ENCODE peak calls at places on chromosomes 16 and 17, in four cellular contexts. B, N, R and I are unnamed samples.

GRCh38 chr16:86584071-86584685 is 5.8 kb downstream of the FOXL1 start:
- DNase-seq in B (no peak), N (no peak), R (no peak), I (no peak)

GRCh38 chr16:76194621-76195015 is 82.6 kb upstream of the CNTNAP4 start:
- DNase-seq in B (no peak), N (no peak), R (no peak), I (no peak)

GRCh38 chr17:35052240-35052608 is 11.3 kb downstream of the RFFL start:
- DNase-seq in B (no peak), N (no peak), R (no peak), I (no peak)

GRCh38 chr16:73232555-73233422 is 184.9 kb upstream of the ZFHX3 start:
- DNase-seq in B (peak; percentile 78), N (peak; percentile 36), R (peak; percentile 42), I (no peak)

GRCh38 chr16:85166699-85167588 is 54.7 kb upstream of the CIBAR2 start:
- DNase-seq in B (no peak), N (no peak), R (peak; percentile 8), I (no peak)

GRCh38 chr17:63942309-63942985 is 10.3 kb upstream of the CD79B start:
- DNase-seq in B (no peak), N (no peak), R (no peak), I (no peak)

GRCh38 chr17:61419496-61420046 is 19.9 kb downstream of the TBX2 start:
- DNase-seq in B (no peak), N (no peak), R (no peak), I (no peak)

GRCh38 chr17:77610980-77611641 is 347.4 kb upstream of the TNRC6C start:
- DNase-seq in B (no peak), N (no peak), R (no peak), I (no peak)

GRCh38 chr16:77834600-77834963 is 46.2 kb downstream of the VAT1L start:
- DNase-seq in B (no peak), N (no peak), R (no peak), I (no peak)

GRCh38 chr17:77742579-77742978 is 215.9 kb upstream of the TNRC6C start:
- DNase-seq in B (no peak), N (no peak), R (no peak), I (no peak)

GRCh38 chr17:83117594-83117993 is 38.2 kb downstream of the METRNL start:
- DNase-seq in B (no peak), N (no peak), R (no peak), I (no peak)

GRCh38 chr16:27721548-27722265 is 171.8 kb downstream of the KATNIP start:
- DNase-seq in B (peak; percentile 76), N (no peak), R (peak; percentile 73), I (peak; percentile 44)

GRCh38 chr17:66429680-66430079 is 127.3 kb downstream of the PRKCA start:
- DNase-seq in B (no peak), N (no peak), R (no peak), I (no peak)

GRCh38 chr16:29664133-29664912 is 1.3 kb downstream of the SPN start:
- DNase-seq in B (no peak), N (no peak), R (no peak), I (no peak)

GRCh38 chr16:56729351-56729735 is 586 bp upstream of the NUP93 start:
- DNase-seq in B (no peak), N (no peak), R (no peak), I (no peak)

GRCh38 chr16:66786551-66786950 is 14.8 kb downstream of the TERB1 start:
- DNase-seq in B (no peak), N (no peak), R (no peak), I (no peak)

GRCh38 chr17:78237403-78238012 is 6.1 kb downstream of the TMEM235 start:
- DNase-seq in B (no peak), N (no peak), R (no peak), I (no peak)

GRCh38 chr16:87180069-87180468 is 137.1 kb downstream of the C16orf95 start:
- DNase-seq in B (no peak), N (no peak), R (no peak), I (no peak)

GRCh38 chr17:16351831-16352230 is 1.4 kb downstream of the CENPV start:
- DNase-seq in B (no peak), N (no peak), R (no peak), I (no peak)

GRCh38 chr16:80694950-80695471 is 109.4 kb downstream of the CDYL2 start:
- DNase-seq in B (no peak), N (no peak), R (no peak), I (no peak)

GRCh38 chr16:64449511-64449910 is 672.4 kb downstream of the CDH11 start:
- DNase-seq in B (no peak), N (no peak), R (no peak), I (no peak)

GRCh38 chr16:67173808-67174705 is 3.7 kb downstream of the NOL3 start:
- DNase-seq in B (peak; percentile 70), N (no peak), R (peak; percentile 91), I (peak; percentile 89)

GRCh38 chr17:57434361-57434760 is 178.0 kb downstream of the MSI2 start:
- DNase-seq in B (no peak), N (no peak), R (no peak), I (no peak)

GRCh38 chr17:258906-259305 is 77.5 kb upstream of the DOC2B start:
- DNase-seq in B (peak; percentile 7), N (no peak), R (no peak), I (no peak)

GRCh38 chr16:49003992-49004391 is 277.6 kb downstream of the CBLN1 start:
- DNase-seq in B (peak; percentile 25), N (no peak), R (no peak), I (no peak)

GRCh38 chr16:66947302-66948033 is 12.2 kb downstream of the CES2 start:
- DNase-seq in B (peak; percentile 84), N (peak; percentile 81), R (peak; percentile 83), I (peak; percentile 86)

GRCh38 chr17:67671492-67671891 is 46.2 kb upstream of the NOL11 start:
- DNase-seq in B (no peak), N (no peak), R (no peak), I (peak; percentile 7)

GRCh38 chr16:49592507-49593422 is 219.2 kb downstream of the C16orf78 start:
- DNase-seq in B (no peak), N (peak; percentile 12), R (no peak), I (no peak)

GRCh38 chr17:76000016-76000754 is 470 bp upstream of the CDK3 start:
- DNase-seq in B (no peak), N (peak; percentile 33), R (no peak), I (no peak)

GRCh38 chr16:81445143-81445922 is 725 bp downstream of the CMIP start:
- DNase-seq in B (no peak), N (no peak), R (peak; percentile 33), I (no peak)

GRCh38 chr17:32356750-32357149 is 6.8 kb downstream of the ZNF207 start:
- DNase-seq in B (no peak), N (no peak), R (no peak), I (no peak)
- H3K36me3 ChIP-seq in B (no peaks in the 10 kb centered on the region), N (peaks cover 76% of the 10 kb centered on the region), R (peaks cover 13% of the 10 kb centered on the region), I (peaks cover 71% of the 10 kb centered on the region)

GRCh38 chr16:62225675-62226074 is 189.4 kb upstream of the CDH8 start:
- DNase-seq in B (no peak), N (no peak), R (peak; percentile 41), I (no peak)
- TF ChIP-seq CTCF in B (no peak), N (no peak), R (no peak), I (no peak)

DNA sequence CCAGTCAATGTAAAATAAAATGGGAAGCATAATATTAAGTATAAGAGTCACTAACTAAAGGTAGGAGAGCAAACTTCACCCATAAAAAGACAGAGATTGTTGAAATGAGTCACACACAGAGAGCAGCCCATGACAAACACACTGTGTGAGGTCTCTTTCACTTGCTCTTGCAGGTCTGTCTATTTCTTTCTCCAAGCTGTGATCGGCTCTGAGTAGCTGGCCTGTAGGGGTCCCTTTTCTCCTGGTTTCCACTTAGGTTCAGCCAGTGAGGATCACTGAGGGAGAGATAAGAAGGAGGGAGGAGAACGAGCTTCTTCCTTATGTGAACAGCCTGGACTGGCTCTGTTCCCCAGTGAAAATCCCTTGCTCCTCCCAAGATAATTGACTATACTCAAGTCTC is 133.7 kb upstream of the HS3ST3A1 start:
- DNase-seq in B (no peak), N (no peak), R (no peak), I (no peak)
- H3K4me1 ChIP-seq in B (no peaks in the 10 kb centered on the region), N (no peaks in the 10 kb centered on the region), R (no peaks in the 10 kb centered on the region), I (no peaks in the 10 kb centered on the region)

GRCh38 chr17:18102640-18103039 is 5.9 kb upstream of the MYO15A start:
- DNase-seq in B (no peak), N (no peak), R (no peak), I (no peak)
- H3K36me3 ChIP-seq in B (no peaks in the 10 kb centered on the region), N (peaks cover 19% of the 10 kb centered on the region), R (peaks cover 3% of the 10 kb centered on the region), I (no peaks in the 10 kb centered on the region)

DNA sequence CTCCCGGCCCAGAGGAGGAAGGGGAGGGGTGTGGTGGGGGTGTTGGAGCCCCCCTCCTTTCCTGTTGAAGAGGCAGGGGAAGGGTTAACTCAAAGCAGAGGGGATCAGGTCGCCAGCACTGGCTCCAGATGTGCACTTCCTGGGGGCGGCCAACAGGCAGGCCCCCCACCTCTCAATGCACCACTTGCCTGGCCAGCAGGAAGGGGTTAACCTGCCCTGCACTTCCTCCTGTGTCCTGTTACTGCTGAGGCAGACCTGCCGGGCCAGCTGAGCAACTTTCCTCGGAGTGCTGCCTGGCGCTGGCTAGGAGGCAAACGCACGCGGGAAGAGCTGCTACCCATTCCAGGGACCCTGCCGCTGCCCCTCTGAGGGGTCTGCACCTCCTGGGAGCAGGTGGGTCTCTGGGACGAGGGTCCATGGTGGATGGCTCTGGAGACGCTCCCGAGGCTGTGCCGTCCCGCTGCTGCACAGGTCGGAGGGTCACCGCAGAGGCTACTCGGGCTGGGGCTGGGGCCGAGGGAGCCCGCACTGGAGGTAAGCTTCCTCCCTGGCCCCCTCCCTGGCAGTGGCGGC is at the start of gene EPN3:
- DNase-seq in B (no peak), N (peak; percentile 31), R (no peak), I (no peak)
- TF ChIP-seq CTCF in B (no peak), N (no peak), R (no peak), I (no peak)

GRCh38 chr17:74892974-74893911 is at the start of gene FADS6:
- DNase-seq in B (no peak), N (no peak), R (no peak), I (no peak)
- H3K4me1 ChIP-seq in B (peaks cover 7% of the 10 kb centered on the region), N (no peaks in the 10 kb centered on the region), R (no peaks in the 10 kb centered on the region), I (peaks cover 4% of the 10 kb centered on the region)

GRCh38 chr17:72424505-72425117 is 303.8 kb downstream of the SOX9 start:
- DNase-seq in B (no peak), N (no peak), R (no peak), I (no peak)

GRCh38 chr17:72426948-72427760 is 306.3 kb downstream of the SOX9 start:
- DNase-seq in B (no peak), N (no peak), R (no peak), I (no peak)

GRCh38 chr17:72426321-72426720 is 305.5 kb downstream of the SOX9 start:
- DNase-seq in B (no peak), N (no peak), R (no peak), I (no peak)

GRCh38 chr17:72425133-72425795 is 304.4 kb downstream of the SOX9 start:
- DNase-seq in B (no peak), N (no peak), R (no peak), I (no peak)

DNA sequence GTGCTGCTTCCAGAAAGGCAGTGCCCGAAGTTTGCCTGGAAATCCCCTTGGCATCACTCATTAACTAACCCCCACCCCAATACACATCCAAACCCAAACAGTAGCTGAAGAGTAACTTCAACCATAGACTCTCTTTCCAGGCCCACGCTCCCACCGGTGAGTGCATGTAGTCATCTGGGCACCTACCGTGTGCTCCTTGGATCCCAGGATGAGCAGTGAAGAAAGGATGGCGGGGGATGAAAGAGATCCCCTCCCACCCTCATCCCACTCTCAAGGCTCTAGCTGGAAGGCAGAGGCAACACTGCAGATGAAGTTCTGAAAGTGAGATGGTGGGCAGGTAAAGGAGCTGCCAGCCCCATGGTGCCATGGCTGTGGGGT is 305.0 kb downstream of the SOX9 start:
- DNase-seq in B (no peak), N (no peak), R (no peak), I (no peak)
- H3K36me3 ChIP-seq in B (no peaks in the 10 kb centered on the region), N (no peaks in the 10 kb centered on the region), R (no peaks in the 10 kb centered on the region), I (no peaks in the 10 kb centered on the region)